ENCODE peak calls at places on chromosomes 16 and 17, in six cellular contexts. U is body of pancreas; T is transverse colon; X is cardiac muscle cell; L is heart right ventricle; A is naive thymus-derived CD4-positive, alpha-beta T cell. Z is an unnamed sample.

GRCh38 chr17:40071720-40072480 is 9.1 kb downstream of the THRA start:
- DNase-seq in X (peak; percentile 57), A (no peak), T (peak; percentile 89), U (peak; percentile 94), L (peak; percentile 76), Z (peak; percentile 90)

GRCh38 chr17:68346448-68346847 is 55.2 kb downstream of the ARSG start:
- DNase-seq in X (no peak), U (peak; percentile 53), L (peak; percentile 31), T (peak; percentile 62), A (peak; percentile 49), Z (peak; percentile 77)

GRCh38 chr17:51419476-51419875 is 159.1 kb downstream of the UTP18 start:
- DNase-seq in A (no peak), X (no peak), T (no peak), L (no peak), U (peak; percentile 6), Z (no peak)

GRCh38 chr17:79086609-79087427 is 12.2 kb downstream of the ENGASE start:
- DNase-seq in X (no peak), A (no peak), U (no peak), L (peak; percentile 10), T (no peak), Z (peak; percentile 63)

GRCh38 chr17:45319239-45319703 is 2.5 kb upstream of the MAP3K14 start:
- DNase-seq in U (no peak), X (no peak), T (no peak), L (no peak), A (no peak), Z (no peak)

GRCh38 chr17:16872351-16872751 is 99.6 kb downstream of the TNFRSF13B start:
- DNase-seq in X (peak; percentile 19), A (no peak), U (no peak), L (no peak), T (no peak), Z (no peak)

GRCh38 chr16:1972490-1972877 is 631 bp downstream of the TBL3 start:
- DNase-seq in X (no peak), L (no peak), A (no peak), T (peak; percentile 16), U (no peak), Z (no peak)

GRCh38 chr16:23280483-23280967 is 21.6 kb upstream of the SCNN1B start:
- DNase-seq in U (no peak), L (no peak), T (no peak), X (no peak), A (no peak), Z (no peak)

GRCh38 chr17:39954876-39955275 is 7.9 kb upstream of the GSDMA start:
- DNase-seq in U (no peak), L (no peak), X (no peak), A (no peak), T (no peak), Z (no peak)

GRCh38 chr17:14299261-14300093 is 1.4 kb upstream of the HS3ST3B1 start:
- DNase-seq in L (peak; percentile 40), A (peak; percentile 44), T (peak; percentile 16), U (peak; percentile 33), X (peak; percentile 75), Z (peak; percentile 81)

GRCh38 chr17:27956601-27957445 is 63.7 kb upstream of the LYRM9 start:
- DNase-seq in L (no peak), U (peak; percentile 90), A (no peak), X (peak; percentile 63), T (no peak), Z (no peak)

GRCh38 chr17:39706921-39707337 is 7.1 kb downstream of the ERBB2 start:
- DNase-seq in T (peak; percentile 73), U (no peak), A (peak; percentile 31), X (no peak), L (no peak), Z (no peak)

GRCh38 chr16:80667258-80667560 is 126.4 kb downstream of the DYNLRB2 start:
- DNase-seq in L (no peak), A (no peak), T (no peak), U (no peak), X (no peak), Z (no peak)

GRCh38 chr16:86755571-86756006 is 177.2 kb downstream of the FOXL1 start:
- DNase-seq in U (no peak), X (peak; percentile 93), L (peak; percentile 80), A (no peak), T (no peak), Z (peak; percentile 83)

GRCh38 chr17:39283098-39283497 is 57.4 kb upstream of the STAC2 start:
- DNase-seq in L (no peak), U (no peak), A (no peak), T (no peak), X (no peak), Z (no peak)

GRCh38 chr17:77131919-77132318 is 8.8 kb upstream of the SEC14L1 start:
- DNase-seq in A (no peak), L (no peak), U (peak; percentile 58), T (no peak), X (peak; percentile 81), Z (no peak)

GRCh38 chr17:67519801-67520251 is 142.7 kb downstream of the PITPNC1 start:
- DNase-seq in T (no peak), U (no peak), L (no peak), X (no peak), A (no peak), Z (no peak)

GRCh38 chr16:67828651-67829050 is 13.5 kb upstream of the THAP11 start:
- DNase-seq in T (no peak), X (no peak), U (no peak), L (no peak), A (no peak), Z (no peak)

GRCh38 chr16:79571065-79571697 is 29.4 kb downstream of the MAF start:
- DNase-seq in T (no peak), U (peak; percentile 19), L (no peak), A (no peak), X (no peak), Z (no peak)

GRCh38 chr17:5263441-5263840 is 18.6 kb upstream of the RABEP1 start:
- DNase-seq in A (no peak), X (no peak), U (no peak), T (no peak), L (no peak), Z (no peak)

GRCh38 chr16:88784074-88784855 is 755 bp downstream of the PIEZO1 start:
- DNase-seq in U (peak; percentile 68), X (peak; percentile 88), L (peak; percentile 72), A (no peak), T (peak; percentile 74), Z (peak; percentile 91)

GRCh38 chr16:84278968-84279367 is 15.7 kb upstream of the WFDC1 start:
- DNase-seq in L (no peak), A (no peak), T (no peak), U (no peak), X (no peak), Z (no peak)

GRCh38 chr17:72529386-72529785 is 408.6 kb downstream of the SOX9 start:
- DNase-seq in L (no peak), A (no peak), U (no peak), T (no peak), X (no peak), Z (no peak)

GRCh38 chr17:75325827-75326586 is 36.8 kb upstream of the SLC25A19 start:
- DNase-seq in U (no peak), X (peak; percentile 90), A (no peak), L (no peak), T (no peak), Z (peak; percentile 55)

GRCh38 chr16:84788968-84789371 is 30.8 kb upstream of the CRISPLD2 start:
- DNase-seq in X (no peak), A (no peak), T (no peak), L (no peak), U (no peak), Z (peak; percentile 63)

GRCh38 chr16:23754594-23755483 is at the start of gene CHP2:
- DNase-seq in U (peak; percentile 2), L (peak; percentile 44), A (no peak), T (peak; percentile 86), X (no peak), Z (peak; percentile 78)

GRCh38 chr17:79812969-79813825 is 16.3 kb upstream of the CBX8 start:
- DNase-seq in L (no peak), U (no peak), A (no peak), X (peak; percentile 41), T (peak; percentile 23), Z (no peak)

GRCh38 chr17:77546772-77547201 is 406.0 kb downstream of the SEC14L1 start:
- DNase-seq in U (no peak), X (peak; percentile 3), A (no peak), L (no peak), T (peak; percentile 49), Z (no peak)

GRCh38 chr17:14297161-14297851 is 3.6 kb upstream of the HS3ST3B1 start:
- DNase-seq in T (no peak), X (peak; percentile 84), U (no peak), L (peak; percentile 67), A (no peak), Z (no peak)

GRCh38 chr16:56288019-56288418 is 96.7 kb downstream of the GNAO1 start:
- DNase-seq in L (no peak), X (no peak), U (peak; percentile 46), A (no peak), T (no peak), Z (no peak)

GRCh38 chr16:16010194-16010593 is 60.8 kb downstream of the ABCC1 start:
- DNase-seq in A (no peak), T (no peak), U (no peak), X (no peak), L (no peak), Z (no peak)
- H3K4me3 ChIP-seq in A (no peak overlapping the region), T (no peak overlapping the region), U (no peak overlapping the region), X (no peak overlapping the region), L (no peak overlapping the region), Z (no peak overlapping the region)

GRCh38 chr16:27245276-27246231 is 23.0 kb downstream of the NSMCE1 start:
- DNase-seq in L (no peak), X (peak; percentile 85), U (peak; percentile 49), A (no peak), T (no peak), Z (peak; percentile 81)
- H3K4me1 ChIP-seq in L (peaks cover 56% of the 10 kb centered on the region), X (peaks cover 28% of the 10 kb centered on the region), U (peaks cover 20% of the 10 kb centered on the region), A (no peaks in the 10 kb centered on the region), T (peaks cover 38% of the 10 kb centered on the region), Z (peaks cover 7% of the 10 kb centered on the region)

GRCh38 chr17:82804442-82805191 is 35.2 kb downstream of the ZNF750 start:
- DNase-seq in X (peak; percentile 79), U (peak; percentile 39), L (peak; percentile 84), T (peak; percentile 34), A (no peak), Z (peak; percentile 90)
- H3K4me3 ChIP-seq in X (no peak overlapping the region), U (no peak overlapping the region), L (no peak overlapping the region), T (no peak overlapping the region), A (no peak overlapping the region), Z (no peak overlapping the region)

GRCh38 chr17:12553625-12554024 is 112.1 kb upstream of the MYOCD start:
- DNase-seq in X (no peak), T (no peak), A (no peak), L (no peak), U (no peak), Z (no peak)

GRCh38 chr17:12548558-12548957 is 117.1 kb upstream of the MYOCD start:
- DNase-seq in T (no peak), L (no peak), U (no peak), X (no peak), A (no peak), Z (no peak)

GRCh38 chr17:12549499-12549901 is 116.2 kb upstream of the MYOCD start:
- DNase-seq in T (no peak), L (no peak), U (no peak), X (peak; percentile 2), A (no peak), Z (no peak)

DNA sequence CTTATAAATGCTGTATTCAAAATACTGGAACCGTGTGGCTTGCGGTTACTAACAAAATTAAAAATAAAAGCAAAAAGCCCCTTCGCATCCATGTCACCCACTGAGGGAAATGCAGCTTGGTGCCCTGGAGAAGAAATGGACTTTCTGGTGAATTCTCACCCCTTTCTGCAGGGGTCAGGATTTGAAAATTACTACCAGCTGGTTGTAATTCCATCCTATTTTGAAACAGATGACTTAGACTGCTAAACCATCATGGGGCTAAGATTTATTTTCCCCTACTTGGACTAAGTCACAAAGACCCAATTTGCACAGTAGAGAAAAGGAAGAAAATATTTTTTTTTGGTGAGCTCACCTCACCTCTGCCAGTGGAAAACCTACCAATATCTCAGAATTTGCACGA is 111.4 kb upstream of the MYOCD start:
- DNase-seq in A (no peak), L (no peak), X (no peak), U (no peak), T (no peak), Z (no peak)
- H3K4me1 ChIP-seq in A (no peaks in the 10 kb centered on the region), L (no peaks in the 10 kb centered on the region), X (peaks cover 5% of the 10 kb centered on the region), U (no peaks in the 10 kb centered on the region), T (no peaks in the 10 kb centered on the region), Z (peaks cover 14% of the 10 kb centered on the region)